ENCODE peak calls at places on chromosomes 7 and 10, in eight cellular contexts. L, G, D, O, N, U, H and A are unnamed samples.
A peak's percentile ranks its signal among the peaks of the same experiment; 100 is the strongest.

GRCh38 chr7:55224111-55224510 is 141.0 kb upstream of the LANCL2 start:
- DNase-seq in O (no peak), H (no peak), U (no peak), G (no peak), N (no peak), L (no peak), D (no peak), A (no peak)

GRCh38 chr7:146948708-146949107 is 832.1 kb downstream of the CNTNAP2 start:
- DNase-seq in L (no peak), N (no peak), U (no peak), H (no peak), G (no peak), D (no peak), O (no peak), A (no peak)

GRCh38 chr10:100006241-100006886 is 3.4 kb downstream of the DNMBP start:
- DNase-seq in N (no peak), G (peak; percentile 13), D (peak; percentile 61), O (peak; percentile 96), L (peak; percentile 9), H (no peak), U (no peak), A (no peak)

GRCh38 chr10:78148564-78148963 is 114.9 kb downstream of the RPS24 start:
- DNase-seq in O (no peak), U (no peak), D (peak; percentile 34), H (no peak), N (no peak), L (no peak), G (no peak), A (no peak)

GRCh38 chr10:8137726-8138125 is 83.2 kb downstream of the GATA3 start:
- DNase-seq in L (peak; percentile 46), H (no peak), D (no peak), N (peak; percentile 62), G (no peak), U (no peak), O (no peak), A (no peak)

GRCh38 chr7:127536426-127537152 is 48.8 kb downstream of the GCC1 start:
- DNase-seq in L (no peak), O (no peak), U (no peak), N (no peak), G (no peak), H (no peak), D (peak; percentile 39), A (no peak)

GRCh38 chr7:141754939-141755338 is 9.0 kb upstream of the TAS2R3 start:
- DNase-seq in D (peak; percentile 24), H (no peak), O (peak; percentile 30), U (no peak), L (no peak), N (no peak), G (no peak), A (no peak)

GRCh38 chr7:148670807-148671206 is 27.9 kb upstream of the CUL1 start:
- DNase-seq in N (no peak), U (no peak), L (no peak), G (no peak), D (no peak), O (no peak), H (no peak), A (no peak)

GRCh38 chr10:126242352-126243260 is 145.7 kb downstream of the ADAM12 start:
- DNase-seq in H (no peak), L (no peak), N (no peak), D (peak; percentile 61), U (no peak), G (no peak), O (peak; percentile 75), A (no peak)

GRCh38 chr10:11264481-11265044 is 246.9 kb downstream of the CELF2 start:
- DNase-seq in D (no peak), L (no peak), G (no peak), O (no peak), N (no peak), U (no peak), H (no peak), A (no peak)

GRCh38 chr10:88465765-88466164 is 117.4 kb downstream of the RNLS start:
- DNase-seq in D (no peak), U (no peak), G (no peak), O (no peak), L (no peak), N (no peak), H (no peak), A (no peak)

GRCh38 chr7:44265733-44266132 is 59.7 kb downstream of the CAMK2B start:
- DNase-seq in D (peak; percentile 57), U (no peak), H (no peak), O (no peak), L (no peak), N (no peak), G (no peak), A (no peak)

GRCh38 chr10:129761981-129762956 is 201.8 kb downstream of the EBF3 start:
- DNase-seq in L (no peak), H (peak; percentile 21), O (no peak), U (no peak), G (no peak), N (peak; percentile 6), D (peak; percentile 5), A (no peak)